ENCODE peak calls at places on chromosomes 2 and 18, in eight cellular contexts. D, I, O, W, R, C, S and F are unnamed samples. For H3K9me3, the result is how much of the 10 kb centered on the place peaks cover.

GRCh38 chr18:45588284-45588683 is 27.0 kb upstream of the SLC14A2 start:
- DNase-seq in W (no peak), D (no peak), I (no peak), S (no peak), C (no peak), R (no peak), O (no peak), F (no peak)

GRCh38 chr18:48940854-48941531 is 9.8 kb downstream of the SMAD7 start:
- DNase-seq in R (peak), O (no peak), S (peak), D (peak), C (no peak), I (no peak), W (peak), F (no peak)

GRCh38 chr2:240624950-240625621 is at the start of gene GPR35:
- DNase-seq in R (peak), S (peak), W (peak), C (peak), I (peak), O (no peak), D (no peak), F (peak)

GRCh38 chr2:30165050-30165520 is 18.3 kb downstream of the YPEL5 start:
- DNase-seq in R (peak), D (peak), S (peak), O (peak), I (peak), W (no peak), C (peak), F (no peak)

GRCh38 chr2:229539628-229540027 is 174.7 kb downstream of the DNER start:
- DNase-seq in C (no peak), R (no peak), W (no peak), D (no peak), O (no peak), I (no peak), S (no peak), F (no peak)

GRCh38 chr18:59881728-59882685 is 17.8 kb upstream of the PMAIP1 start:
- DNase-seq in W (no peak), C (no peak), R (peak), D (no peak), O (peak), I (no peak), S (no peak), F (no peak)

GRCh38 chr2:124804014-124804940 is 779.2 kb downstream of the CNTNAP5 start:
- DNase-seq in S (peak), D (peak), W (no peak), C (no peak), I (peak), O (peak), R (peak), F (no peak)

GRCh38 chr2:46010925-46011490 is 286.2 kb upstream of the EPAS1 start:
- DNase-seq in I (no peak), O (peak), W (no peak), S (no peak), C (no peak), D (peak), R (no peak), F (no peak)

GRCh38 chr2:84815146-84815545 is 65.7 kb downstream of the TRABD2A start:
- DNase-seq in C (no peak), O (no peak), R (no peak), W (no peak), I (no peak), D (no peak), S (no peak), F (no peak)

GRCh38 chr2:111930875-111931274 is 32.5 kb downstream of the MERTK start:
- DNase-seq in I (no peak), O (no peak), S (peak), D (no peak), W (no peak), C (no peak), R (no peak), F (no peak)

GRCh38 chr2:29070542-29070941 is 3.8 kb downstream of the PCARE start:
- DNase-seq in D (no peak), O (no peak), I (no peak), W (no peak), R (no peak), S (no peak), C (no peak), F (no peak)

GRCh38 chr18:54090856-54091255 is 133.6 kb downstream of the MBD2 start:
- DNase-seq in R (no peak), C (no peak), D (no peak), I (no peak), S (no peak), W (no peak), O (no peak), F (no peak)

GRCh38 chr2:238288650-238289573 is 502 bp upstream of the PER2 start:
- DNase-seq in S (peak), C (peak), I (peak), D (peak), O (peak), R (peak), W (peak), F (peak)

GRCh38 chr2:156537147-156537546 is 101.0 kb downstream of the GPD2 start:
- DNase-seq in D (no peak), R (no peak), C (no peak), S (no peak), I (no peak), W (no peak), O (no peak), F (no peak)

GRCh38 chr18:80012714-80013113 is 21.5 kb upstream of the RBFA start:
- DNase-seq in W (no peak), O (no peak), I (no peak), C (no peak), S (no peak), D (no peak), R (no peak), F (no peak)

GRCh38 chr2:230961091-230961491 is 34.8 kb upstream of the SPATA3 start:
- DNase-seq in I (no peak), D (no peak), C (no peak), W (no peak), R (no peak), S (no peak), O (no peak), F (no peak)

GRCh38 chr2:240210198-240210965 is 69.9 kb upstream of the OTOS start:
- DNase-seq in D (no peak), S (no peak), I (no peak), O (no peak), W (peak), C (no peak), R (no peak), F (peak)

DNA sequence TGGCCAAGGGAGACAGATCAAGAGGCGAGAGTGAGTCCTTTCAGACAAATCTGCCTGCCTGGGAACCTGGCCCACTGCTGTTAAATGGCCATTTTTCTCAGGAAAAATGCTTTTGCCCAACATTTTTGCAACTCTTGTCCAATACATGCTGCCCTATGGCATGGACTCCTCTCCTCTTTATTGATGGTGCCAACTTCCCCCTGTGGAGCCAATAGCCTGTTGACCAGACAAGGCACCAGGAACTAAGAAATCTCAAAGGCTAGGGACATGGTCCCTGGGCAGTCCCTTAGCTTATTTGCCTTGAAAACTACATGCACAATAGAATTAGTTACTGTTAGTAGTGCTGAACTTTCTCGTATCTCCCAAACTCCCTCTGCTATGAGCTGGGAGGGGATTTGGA is 91.8 kb upstream of the ACVR1C start:
- DNase-seq in O (no peak), W (no peak), D (no peak), C (no peak), I (no peak), R (no peak), S (no peak), F (no peak)
- H3K9me3 ChIP-seq in O (under half), W (under half), D (under half), C (under half), I (under half), R (under half), S (under half), F (under half)

DNA sequence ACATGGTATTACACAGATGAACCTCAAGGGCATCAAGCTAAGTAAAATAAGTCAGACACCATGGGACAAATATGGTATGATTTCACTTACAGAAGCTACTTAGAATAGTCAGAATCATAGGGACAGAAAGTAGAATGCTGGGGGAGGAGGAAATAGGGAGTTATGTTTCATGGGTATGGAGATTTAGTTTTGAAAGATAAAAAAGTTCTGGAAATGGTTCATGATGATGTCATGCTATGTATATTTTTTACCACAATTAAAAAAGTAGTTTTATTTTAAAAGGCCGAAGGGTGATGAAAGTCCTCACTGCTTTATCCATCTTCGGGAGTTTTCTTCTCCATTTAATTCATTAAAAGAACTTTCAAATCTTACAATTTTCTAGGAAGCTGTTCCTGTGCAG is 181.9 kb downstream of the CALCRL start:
- DNase-seq in C (no peak), R (no peak), O (no peak), D (no peak), I (no peak), W (no peak), S (no peak), F (no peak)
- H3K27ac ChIP-seq in C (no peak), R (no peak), O (no peak), D (no peak), I (no peak), W (no peak), S (no peak), F (no peak)

DNA sequence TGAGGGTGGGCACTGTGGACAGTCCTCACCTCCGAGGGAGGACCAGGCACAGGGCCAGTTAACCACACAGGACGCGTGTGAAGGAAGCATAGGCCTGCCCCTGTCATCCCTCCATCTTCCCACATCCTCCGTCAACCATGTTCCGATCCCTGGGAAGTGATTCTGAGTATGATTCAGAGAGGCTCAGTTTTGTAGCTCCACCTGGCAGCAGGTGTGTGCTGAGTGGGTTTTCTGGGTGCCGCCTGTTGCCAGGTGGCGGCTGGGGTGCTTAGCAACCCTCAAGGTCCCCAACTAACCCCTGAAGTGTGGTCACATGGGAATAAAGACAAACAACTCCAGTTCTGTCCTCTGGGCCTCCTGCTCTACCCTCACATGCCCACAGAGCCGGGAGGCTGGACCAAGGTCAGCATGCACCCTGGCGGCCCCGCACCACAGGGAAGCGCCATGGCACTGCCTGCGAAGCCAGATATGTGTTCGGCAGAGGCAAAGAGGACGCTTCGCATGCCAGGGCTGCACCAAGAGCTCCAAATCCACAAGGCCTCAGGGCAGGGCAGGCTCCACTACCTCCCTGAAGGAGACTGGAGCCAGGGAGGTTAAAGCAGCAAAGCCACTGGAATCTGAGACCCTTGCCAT is 60.0 kb downstream of the ADCY3 start:
- DNase-seq in S (no peak), R (no peak), I (no peak), C (no peak), O (no peak), D (no peak), W (peak), F (no peak)
- TF ChIP-seq POLR2AphosphoS5 in S (no peak), R (no peak), I (no peak), C (no peak), O (no peak), D (no peak), W (no peak), F (no peak)

DNA sequence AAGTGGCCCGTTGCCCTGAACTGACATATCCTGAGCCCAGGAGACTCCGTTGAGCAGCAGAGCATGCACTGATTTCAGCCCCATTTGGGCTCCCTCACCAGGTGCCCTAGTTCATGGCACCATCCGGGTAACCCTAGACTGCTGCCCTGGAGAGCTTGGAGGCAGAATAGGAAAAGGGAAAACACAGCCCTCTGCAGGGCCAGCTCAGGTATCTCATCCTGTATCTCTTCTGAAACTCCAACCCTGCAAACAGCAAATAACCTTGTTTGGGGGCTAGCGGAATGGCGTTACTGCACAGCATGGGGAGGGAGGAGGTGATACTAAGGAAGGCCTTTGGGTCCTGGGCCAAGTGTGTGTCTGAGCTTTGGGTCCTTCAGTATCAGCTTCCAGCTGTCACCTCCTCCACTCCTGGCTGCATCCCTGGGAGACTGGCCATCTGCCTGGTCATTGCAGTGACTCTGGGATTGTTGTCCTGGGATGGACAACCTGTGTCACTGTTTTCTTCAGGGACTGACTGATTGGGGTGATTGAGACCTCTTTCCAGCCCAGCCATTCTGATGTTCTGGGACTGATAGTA is 233.8 kb upstream of the SKOR2 start:
- DNase-seq in R (no peak), C (no peak), O (no peak), W (no peak), S (no peak), D (no peak), I (no peak), F (no peak)
- H3K9me3 ChIP-seq in R (under half), C (under half), O (under half), W (under half), S (under half), D (under half), I (under half), F (under half)

DNA sequence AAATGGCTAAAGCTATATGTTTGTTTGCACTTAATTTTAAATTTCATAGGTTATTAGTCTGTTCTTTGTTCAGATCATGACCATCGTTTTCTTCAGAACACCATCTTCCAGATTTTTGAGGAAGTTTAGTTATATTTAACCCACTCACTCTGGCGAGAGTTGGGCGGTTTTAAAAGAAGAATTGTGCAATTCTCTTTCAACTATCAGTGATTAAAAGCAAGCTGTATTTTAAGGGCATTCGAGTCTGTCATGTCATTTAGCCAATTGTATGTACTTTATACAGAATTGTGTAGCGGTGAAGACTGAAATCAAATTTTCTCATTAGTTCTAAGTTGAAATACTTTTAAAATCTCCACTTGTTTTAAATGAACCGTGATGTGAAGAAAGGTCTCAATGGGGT is 214.7 kb upstream of the DTNA start:
- DNase-seq in I (no peak), D (no peak), W (no peak), O (no peak), C (no peak), S (no peak), R (no peak), F (no peak)
- H3K27ac ChIP-seq in I (no peak), D (no peak), W (no peak), O (no peak), C (no peak), S (no peak), R (no peak), F (no peak)